ENCODE peak calls at places on chromosomes 16 and 17, in four cellular contexts. One of them, this sample, is unnamed.
A peak's percentile ranks its signal among the peaks of the same experiment; 100 is the strongest.

GRCh38 chr16:56041556-56042140 is 149.6 kb upstream of the GNAO1 start:
- DNase-seq in ovary: no peak
- DNase-seq in HCT116: peak; percentile 7
- DNase-seq in uterus: no peak
- DNase-seq in this sample: no peak

GRCh38 chr16:84919751-84920150 is 91.6 kb downstream of the ZDHHC7 start:
- DNase-seq in ovary: no peak
- DNase-seq in HCT116: no peak
- DNase-seq in uterus: peak; percentile 62
- DNase-seq in this sample: no peak

GRCh38 chr17:55687037-55687436 is 35.6 kb downstream of the TMEM100 start:
- DNase-seq in ovary: no peak
- DNase-seq in HCT116: no peak
- DNase-seq in uterus: no peak
- DNase-seq in this sample: no peak

GRCh38 chr17:9225305-9226101 is 204.2 kb downstream of the NTN1 start:
- DNase-seq in ovary: no peak
- DNase-seq in HCT116: no peak
- DNase-seq in uterus: no peak
- DNase-seq in this sample: no peak

GRCh38 chr16:84832488-84833141 is 12.8 kb downstream of the CRISPLD2 start:
- DNase-seq in ovary: peak; percentile 96
- DNase-seq in HCT116: no peak
- DNase-seq in uterus: peak; percentile 97
- DNase-seq in this sample: no peak

GRCh38 chr17:45294506-45294905 is 22.3 kb downstream of the MAP3K14 start:
- DNase-seq in ovary: no peak
- DNase-seq in HCT116: no peak
- DNase-seq in uterus: no peak
- DNase-seq in this sample: no peak

GRCh38 chr16:16828913-16829398 is 450.0 kb downstream of the NPIPA7 start:
- DNase-seq in ovary: no peak
- DNase-seq in HCT116: no peak
- DNase-seq in uterus: no peak
- DNase-seq in this sample: no peak

GRCh38 chr17:69187294-69187693 is 41.3 kb downstream of the ABCA10 start:
- DNase-seq in ovary: no peak
- DNase-seq in HCT116: no peak
- DNase-seq in uterus: no peak
- DNase-seq in this sample: no peak

GRCh38 chr17:15240617-15241016 is 24.5 kb downstream of the PMP22 start:
- DNase-seq in ovary: no peak
- DNase-seq in HCT116: no peak
- DNase-seq in uterus: no peak
- DNase-seq in this sample: no peak

GRCh38 chr17:17235212-17236174 is 1.5 kb downstream of the FLCN start:
- DNase-seq in ovary: no peak
- DNase-seq in HCT116: no peak
- DNase-seq in uterus: no peak
- DNase-seq in this sample: peak; percentile 73

GRCh38 chr16:66474750-66475199 is 47.7 kb downstream of the BEAN1 start:
- DNase-seq in ovary: no peak
- DNase-seq in HCT116: no peak
- DNase-seq in uterus: no peak
- DNase-seq in this sample: no peak

GRCh38 chr16:15643453-15644305 is 725 bp upstream of the MARF1 start:
- DNase-seq in ovary: peak; percentile 44
- DNase-seq in HCT116: peak; percentile 44
- DNase-seq in uterus: peak; percentile 28
- DNase-seq in this sample: no peak

GRCh38 chr17:68600881-68601564 is at the start of gene FAM20A:
- DNase-seq in ovary: peak; percentile 77
- DNase-seq in HCT116: no peak
- DNase-seq in uterus: peak; percentile 69
- DNase-seq in this sample: peak; percentile 94

GRCh38 chr16:68779891-68780290 is 42.8 kb downstream of the CDH1 start:
- DNase-seq in ovary: no peak
- DNase-seq in HCT116: no peak
- DNase-seq in uterus: no peak
- DNase-seq in this sample: peak; percentile 52

GRCh38 chr16:11797166-11797956 is at the start of gene ZC3H7A:
- DNase-seq in ovary: peak; percentile 98
- DNase-seq in HCT116: peak; percentile 91
- DNase-seq in uterus: peak; percentile 96
- DNase-seq in this sample: peak; percentile 99
- TF ChIP-seq POLR2A in ovary: peak; percentile 80
- TF ChIP-seq POLR2A in HCT116: peak; percentile 84
- TF ChIP-seq POLR2A in uterus: peak; percentile 61
- TF ChIP-seq POLR2A in this sample: peak; percentile 97

GRCh38 chr17:35022536-35023063 is 40.9 kb downstream of the RFFL start:
- DNase-seq in ovary: no peak
- DNase-seq in HCT116: no peak
- DNase-seq in uterus: peak; percentile 36
- DNase-seq in this sample: no peak
- TF ChIP-seq POLR2A in ovary: no peak
- TF ChIP-seq POLR2A in HCT116: no peak
- TF ChIP-seq POLR2A in uterus: no peak
- TF ChIP-seq POLR2A in this sample: peak; percentile 22

GRCh38 chr17:64326030-64326419 is 63.0 kb upstream of the TEX2 start:
- DNase-seq in ovary: no peak
- DNase-seq in HCT116: no peak
- DNase-seq in uterus: no peak
- DNase-seq in this sample: no peak
- TF ChIP-seq POLR2A in ovary: no peak
- TF ChIP-seq POLR2A in HCT116: no peak
- TF ChIP-seq POLR2A in uterus: no peak
- TF ChIP-seq POLR2A in this sample: no peak

GRCh38 chr17:41785091-41785875 is 1.2 kb downstream of the JUP start:
- DNase-seq in ovary: no peak
- DNase-seq in HCT116: no peak
- DNase-seq in uterus: no peak
- DNase-seq in this sample: no peak

GRCh38 chr17:41785876-41786226 is 660 bp downstream of the JUP start:
- DNase-seq in ovary: peak; percentile 65
- DNase-seq in HCT116: no peak
- DNase-seq in uterus: peak; percentile 49
- DNase-seq in this sample: peak; percentile 82

GRCh38 chr17:41782142-41782541 is 4.4 kb downstream of the JUP start:
- DNase-seq in ovary: no peak
- DNase-seq in HCT116: no peak
- DNase-seq in uterus: no peak
- DNase-seq in this sample: no peak

GRCh38 chr17:41786227-41787020 is at the start of gene JUP:
- DNase-seq in ovary: peak; percentile 99
- DNase-seq in HCT116: peak; percentile 99
- DNase-seq in uterus: peak; percentile 100
- DNase-seq in this sample: peak; percentile 99

DNA sequence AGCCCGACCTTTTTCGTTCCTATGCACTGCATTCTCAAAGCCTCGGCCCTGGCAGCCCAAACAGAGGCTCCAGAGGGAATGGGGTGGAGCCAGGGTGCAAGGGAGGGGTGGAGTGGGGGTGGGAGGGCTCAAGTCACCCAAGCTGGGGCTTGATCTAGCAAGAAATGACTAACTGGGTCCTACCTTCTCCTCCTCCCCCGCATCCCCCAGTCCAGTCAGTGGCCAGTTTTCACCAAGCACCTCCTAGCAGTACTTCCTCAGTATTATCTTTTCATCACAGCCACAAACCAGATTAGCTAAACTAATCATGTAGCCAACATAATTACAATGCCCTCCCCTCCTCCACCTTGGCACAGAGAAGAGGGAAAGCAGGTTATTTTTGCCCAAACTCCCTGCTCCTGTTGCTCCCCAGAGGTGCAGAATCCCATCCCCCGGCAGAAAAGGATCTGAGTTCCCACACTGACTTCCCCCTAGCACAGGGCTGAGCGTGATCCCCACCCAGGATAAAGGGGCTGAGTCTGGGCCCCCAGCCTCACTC is 2.2 kb downstream of the JUP start:
- DNase-seq in ovary: no peak
- DNase-seq in HCT116: peak; percentile 69
- DNase-seq in uterus: peak; percentile 59
- DNase-seq in this sample: peak; percentile 60
- TF ChIP-seq POLR2A in ovary: no peak
- TF ChIP-seq POLR2A in HCT116: no peak
- TF ChIP-seq POLR2A in uterus: no peak
- TF ChIP-seq POLR2A in this sample: no peak

DNA sequence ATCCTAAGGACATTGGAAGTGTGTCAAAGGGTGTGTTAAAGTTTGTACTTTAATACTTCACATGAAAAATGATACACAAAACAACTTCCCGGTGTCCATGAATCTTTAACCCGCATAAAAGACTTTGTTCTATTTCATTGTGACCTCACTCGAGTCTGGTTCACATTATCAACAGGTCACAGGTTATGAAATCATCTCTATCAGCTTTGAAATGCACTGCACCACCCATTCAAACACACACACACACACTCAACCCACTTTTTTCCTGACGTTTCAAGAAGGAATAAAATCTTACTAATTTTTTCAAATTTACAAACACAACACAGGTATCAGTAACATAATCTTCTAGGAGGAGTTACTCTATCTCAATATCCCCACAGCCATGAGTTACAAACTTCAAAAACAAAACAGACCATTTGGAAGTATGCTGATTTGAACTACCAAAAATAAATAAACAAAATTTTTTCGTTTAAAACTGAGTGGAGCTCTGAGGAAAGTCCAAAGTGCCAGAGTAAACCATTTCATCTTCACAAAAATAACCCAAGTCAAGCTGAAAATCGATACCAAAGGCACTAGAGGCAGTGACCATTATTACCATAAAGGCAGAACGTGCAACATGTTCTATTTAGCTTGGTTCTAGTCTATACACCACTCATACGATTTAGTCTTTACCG is 2.7 kb downstream of the ACOX1 start:
- DNase-seq in ovary: no peak
- DNase-seq in HCT116: no peak
- DNase-seq in uterus: no peak
- DNase-seq in this sample: no peak
- TF ChIP-seq POLR2A in ovary: no peak
- TF ChIP-seq POLR2A in HCT116: no peak
- TF ChIP-seq POLR2A in uterus: no peak
- TF ChIP-seq POLR2A in this sample: no peak

GRCh38 chr17:56913867-56914640 is at the start of gene TRIM25:
- DNase-seq in ovary: peak; percentile 90
- DNase-seq in HCT116: peak; percentile 81
- DNase-seq in uterus: peak; percentile 87
- DNase-seq in this sample: peak; percentile 96

GRCh38 chr17:56910509-56911235 is 3.2 kb downstream of the TRIM25 start:
- DNase-seq in ovary: no peak
- DNase-seq in HCT116: no peak
- DNase-seq in uterus: no peak
- DNase-seq in this sample: no peak

GRCh38 chr17:56914641-56915263 is 903 bp upstream of the TRIM25 start:
- DNase-seq in ovary: no peak
- DNase-seq in HCT116: peak; percentile 33
- DNase-seq in uterus: no peak
- DNase-seq in this sample: no peak

GRCh38 chr17:56913000-56913866 is 616 bp downstream of the TRIM25 start:
- DNase-seq in ovary: no peak
- DNase-seq in HCT116: no peak
- DNase-seq in uterus: peak; percentile 31
- DNase-seq in this sample: no peak

GRCh38 chr17:56912105-56912999 is 1.5 kb downstream of the TRIM25 start:
- DNase-seq in ovary: peak; percentile 57
- DNase-seq in HCT116: no peak
- DNase-seq in uterus: peak; percentile 68
- DNase-seq in this sample: no peak
- TF ChIP-seq POLR2A in ovary: no peak
- TF ChIP-seq POLR2A in HCT116: no peak
- TF ChIP-seq POLR2A in uterus: no peak
- TF ChIP-seq POLR2A in this sample: no peak

GRCh38 chr17:82751571-82752370 is at the start of gene TBCD:
- DNase-seq in ovary: peak; percentile 97
- DNase-seq in HCT116: peak; percentile 82
- DNase-seq in uterus: peak; percentile 92
- DNase-seq in this sample: peak; percentile 88
- TF ChIP-seq POLR2A in ovary: peak; percentile 44
- TF ChIP-seq POLR2A in HCT116: peak; percentile 33
- TF ChIP-seq POLR2A in uterus: peak; percentile 39
- TF ChIP-seq POLR2A in this sample: no peak

This sample was measured in upper lobe of left lung.